ENCODE peak calls at places on chromosomes 1 and 21, in eight cellular contexts. One of them, this sample, is unnamed.

GRCh38 chr1:14596591-14596990 is 1.9 kb upstream of the KAZN start:
- DNase-seq in CD4-positive, CD25-positive, alpha-beta regulatory T cell: no peak
- DNase-seq in tibial artery: no peak
- DNase-seq in naive thymus-derived CD4-positive, alpha-beta T cell: no peak
- DNase-seq in aorta: no peak
- DNase-seq in HepG2: no peak
- DNase-seq in esophagus muscularis mucosa: no peak
- DNase-seq in uterus: no peak
- DNase-seq in this sample: no peak

GRCh38 chr1:119040489-119040888 is 52.3 kb upstream of the TBX15 start:
- DNase-seq in aorta: no peak
- DNase-seq in tibial artery: no peak
- DNase-seq in uterus: no peak
- DNase-seq in HepG2: no peak
- DNase-seq in naive thymus-derived CD4-positive, alpha-beta T cell: no peak
- DNase-seq in CD4-positive, CD25-positive, alpha-beta regulatory T cell: no peak
- DNase-seq in esophagus muscularis mucosa: no peak
- DNase-seq in this sample: no peak

GRCh38 chr1:72186733-72187307 is 95.5 kb downstream of the NEGR1 start:
- DNase-seq in HepG2: peak; percentile 1
- DNase-seq in CD4-positive, CD25-positive, alpha-beta regulatory T cell: no peak
- DNase-seq in uterus: no peak
- DNase-seq in aorta: no peak
- DNase-seq in naive thymus-derived CD4-positive, alpha-beta T cell: no peak
- DNase-seq in tibial artery: no peak
- DNase-seq in esophagus muscularis mucosa: no peak
- DNase-seq in this sample: no peak

GRCh38 chr1:52919720-52920199 is 1.8 kb downstream of the ECHDC2 start:
- DNase-seq in aorta: no peak
- DNase-seq in naive thymus-derived CD4-positive, alpha-beta T cell: no peak
- DNase-seq in tibial artery: no peak
- DNase-seq in uterus: no peak
- DNase-seq in CD4-positive, CD25-positive, alpha-beta regulatory T cell: no peak
- DNase-seq in HepG2: no peak
- DNase-seq in esophagus muscularis mucosa: no peak
- DNase-seq in this sample: no peak

GRCh38 chr1:234980224-234980656 is 148.4 kb downstream of the TOMM20 start:
- DNase-seq in CD4-positive, CD25-positive, alpha-beta regulatory T cell: no peak
- DNase-seq in tibial artery: no peak
- DNase-seq in naive thymus-derived CD4-positive, alpha-beta T cell: no peak
- DNase-seq in esophagus muscularis mucosa: no peak
- DNase-seq in aorta: no peak
- DNase-seq in HepG2: no peak
- DNase-seq in uterus: no peak
- DNase-seq in this sample: no peak

GRCh38 chr1:228206582-228207351 is 1.1 kb upstream of the OBSCN start:
- DNase-seq in naive thymus-derived CD4-positive, alpha-beta T cell: no peak
- DNase-seq in esophagus muscularis mucosa: no peak
- DNase-seq in HepG2: no peak
- DNase-seq in uterus: no peak
- DNase-seq in aorta: no peak
- DNase-seq in tibial artery: no peak
- DNase-seq in CD4-positive, CD25-positive, alpha-beta regulatory T cell: no peak
- DNase-seq in this sample: no peak

GRCh38 chr1:171480035-171480434 is 5.3 kb upstream of the PRRC2C start:
- DNase-seq in uterus: no peak
- DNase-seq in naive thymus-derived CD4-positive, alpha-beta T cell: no peak
- DNase-seq in HepG2: no peak
- DNase-seq in esophagus muscularis mucosa: no peak
- DNase-seq in tibial artery: no peak
- DNase-seq in CD4-positive, CD25-positive, alpha-beta regulatory T cell: no peak
- DNase-seq in aorta: no peak
- DNase-seq in this sample: no peak

GRCh38 chr1:70934197-70934961 is 113.2 kb downstream of the PTGER3 start:
- DNase-seq in CD4-positive, CD25-positive, alpha-beta regulatory T cell: no peak
- DNase-seq in uterus: no peak
- DNase-seq in tibial artery: no peak
- DNase-seq in naive thymus-derived CD4-positive, alpha-beta T cell: no peak
- DNase-seq in aorta: no peak
- DNase-seq in esophagus muscularis mucosa: no peak
- DNase-seq in HepG2: no peak
- DNase-seq in this sample: no peak

GRCh38 chr1:236370397-236370796 is 23.7 kb upstream of the EDARADD start:
- DNase-seq in tibial artery: no peak
- DNase-seq in CD4-positive, CD25-positive, alpha-beta regulatory T cell: no peak
- DNase-seq in esophagus muscularis mucosa: no peak
- DNase-seq in HepG2: no peak
- DNase-seq in naive thymus-derived CD4-positive, alpha-beta T cell: no peak
- DNase-seq in uterus: no peak
- DNase-seq in aorta: no peak
- DNase-seq in this sample: no peak

GRCh38 chr1:41396084-41396483 is 34.9 kb downstream of the FOXO6 start:
- DNase-seq in uterus: no peak
- DNase-seq in naive thymus-derived CD4-positive, alpha-beta T cell: no peak
- DNase-seq in CD4-positive, CD25-positive, alpha-beta regulatory T cell: no peak
- DNase-seq in esophagus muscularis mucosa: no peak
- DNase-seq in tibial artery: no peak
- DNase-seq in HepG2: no peak
- DNase-seq in aorta: no peak
- DNase-seq in this sample: no peak

GRCh38 chr21:42618713-42619112 is 34.7 kb upstream of the PDE9A start:
- DNase-seq in HepG2: no peak
- DNase-seq in tibial artery: no peak
- DNase-seq in naive thymus-derived CD4-positive, alpha-beta T cell: no peak
- DNase-seq in uterus: no peak
- DNase-seq in CD4-positive, CD25-positive, alpha-beta regulatory T cell: no peak
- DNase-seq in esophagus muscularis mucosa: no peak
- DNase-seq in aorta: no peak
- DNase-seq in this sample: no peak

GRCh38 chr1:221739018-221739676 is 2.7 kb downstream of the DUSP10 start:
- DNase-seq in CD4-positive, CD25-positive, alpha-beta regulatory T cell: no peak
- DNase-seq in HepG2: no peak
- DNase-seq in uterus: no peak
- DNase-seq in tibial artery: no peak
- DNase-seq in naive thymus-derived CD4-positive, alpha-beta T cell: no peak
- DNase-seq in aorta: no peak
- DNase-seq in esophagus muscularis mucosa: no peak
- DNase-seq in this sample: no peak

GRCh38 chr21:17775431-17776126 is 43.6 kb downstream of the C21orf91 start:
- DNase-seq in naive thymus-derived CD4-positive, alpha-beta T cell: no peak
- DNase-seq in HepG2: peak; percentile 22
- DNase-seq in uterus: no peak
- DNase-seq in tibial artery: no peak
- DNase-seq in CD4-positive, CD25-positive, alpha-beta regulatory T cell: peak; percentile 58
- DNase-seq in esophagus muscularis mucosa: no peak
- DNase-seq in aorta: no peak
- DNase-seq in this sample: no peak

GRCh38 chr21:28334407-28334806 is 658.3 kb downstream of the LTN1 start:
- DNase-seq in HepG2: no peak
- DNase-seq in tibial artery: no peak
- DNase-seq in uterus: no peak
- DNase-seq in naive thymus-derived CD4-positive, alpha-beta T cell: no peak
- DNase-seq in esophagus muscularis mucosa: no peak
- DNase-seq in CD4-positive, CD25-positive, alpha-beta regulatory T cell: no peak
- DNase-seq in aorta: no peak
- DNase-seq in this sample: no peak

GRCh38 chr1:206537141-206537540 is 29.8 kb downstream of the RASSF5 start:
- DNase-seq in HepG2: no peak
- DNase-seq in CD4-positive, CD25-positive, alpha-beta regulatory T cell: no peak
- DNase-seq in esophagus muscularis mucosa: no peak
- DNase-seq in naive thymus-derived CD4-positive, alpha-beta T cell: no peak
- DNase-seq in aorta: no peak
- DNase-seq in uterus: no peak
- DNase-seq in tibial artery: no peak
- DNase-seq in this sample: no peak

GRCh38 chr1:7552402-7552801 is 218.7 kb upstream of the VAMP3 start:
- DNase-seq in uterus: peak; percentile 33
- DNase-seq in HepG2: no peak
- DNase-seq in esophagus muscularis mucosa: no peak
- DNase-seq in aorta: no peak
- DNase-seq in tibial artery: no peak
- DNase-seq in CD4-positive, CD25-positive, alpha-beta regulatory T cell: no peak
- DNase-seq in naive thymus-derived CD4-positive, alpha-beta T cell: no peak
- DNase-seq in this sample: no peak

GRCh38 chr1:155272466-155273133 is 704 bp downstream of the CLK2 start:
- DNase-seq in tibial artery: no peak
- DNase-seq in HepG2: peak; percentile 42
- DNase-seq in aorta: no peak
- DNase-seq in esophagus muscularis mucosa: no peak
- DNase-seq in naive thymus-derived CD4-positive, alpha-beta T cell: no peak
- DNase-seq in uterus: no peak
- DNase-seq in CD4-positive, CD25-positive, alpha-beta regulatory T cell: no peak
- DNase-seq in this sample: no peak

GRCh38 chr1:205317311-205317917 is 4.1 kb downstream of the NUAK2 start:
- DNase-seq in uterus: peak; percentile 39
- DNase-seq in CD4-positive, CD25-positive, alpha-beta regulatory T cell: no peak
- DNase-seq in tibial artery: no peak
- DNase-seq in HepG2: peak; percentile 59
- DNase-seq in naive thymus-derived CD4-positive, alpha-beta T cell: no peak
- DNase-seq in aorta: peak; percentile 61
- DNase-seq in esophagus muscularis mucosa: no peak
- DNase-seq in this sample: no peak

GRCh38 chr1:17244826-17245740 is 3.8 kb upstream of the PADI3 start:
- DNase-seq in tibial artery: no peak
- DNase-seq in CD4-positive, CD25-positive, alpha-beta regulatory T cell: no peak
- DNase-seq in aorta: no peak
- DNase-seq in HepG2: no peak
- DNase-seq in uterus: no peak
- DNase-seq in naive thymus-derived CD4-positive, alpha-beta T cell: no peak
- DNase-seq in esophagus muscularis mucosa: no peak
- DNase-seq in this sample: no peak

GRCh38 chr1:232704694-232705680 is 75.1 kb upstream of the SIPA1L2 start:
- DNase-seq in CD4-positive, CD25-positive, alpha-beta regulatory T cell: no peak
- DNase-seq in aorta: no peak
- DNase-seq in uterus: peak; percentile 67
- DNase-seq in tibial artery: peak; percentile 79
- DNase-seq in HepG2: peak; percentile 13
- DNase-seq in esophagus muscularis mucosa: no peak
- DNase-seq in naive thymus-derived CD4-positive, alpha-beta T cell: no peak
- DNase-seq in this sample: peak; percentile 69

GRCh38 chr1:159187647-159188374 is 16.4 kb downstream of the CADM3 start:
- DNase-seq in aorta: no peak
- DNase-seq in naive thymus-derived CD4-positive, alpha-beta T cell: no peak
- DNase-seq in HepG2: no peak
- DNase-seq in esophagus muscularis mucosa: no peak
- DNase-seq in tibial artery: no peak
- DNase-seq in CD4-positive, CD25-positive, alpha-beta regulatory T cell: no peak
- DNase-seq in uterus: no peak
- DNase-seq in this sample: no peak
- H3K4me3 ChIP-seq in aorta: no peak overlapping the region
- H3K4me3 ChIP-seq in naive thymus-derived CD4-positive, alpha-beta T cell: no peak overlapping the region
- H3K4me3 ChIP-seq in HepG2: no peak overlapping the region
- H3K4me3 ChIP-seq in esophagus muscularis mucosa: peak overlapping the region; percentile 56
- H3K4me3 ChIP-seq in tibial artery: peak overlapping the region; percentile 28
- H3K4me3 ChIP-seq in CD4-positive, CD25-positive, alpha-beta regulatory T cell: no peak overlapping the region
- H3K4me3 ChIP-seq in uterus: peak overlapping the region; percentile 16
- H3K4me3 ChIP-seq in this sample: no peak overlapping the region

GRCh38 chr1:226397955-226398636 is 9.8 kb downstream of the PARP1 start:
- DNase-seq in HepG2: no peak
- DNase-seq in tibial artery: no peak
- DNase-seq in aorta: no peak
- DNase-seq in naive thymus-derived CD4-positive, alpha-beta T cell: no peak
- DNase-seq in uterus: no peak
- DNase-seq in CD4-positive, CD25-positive, alpha-beta regulatory T cell: no peak
- DNase-seq in esophagus muscularis mucosa: no peak
- DNase-seq in this sample: no peak
- H3K36me3 ChIP-seq in HepG2: peaks cover 52% of the 10 kb centered on the region
- H3K36me3 ChIP-seq in tibial artery: peaks cover 58% of the 10 kb centered on the region
- H3K36me3 ChIP-seq in aorta: peaks cover 8% of the 10 kb centered on the region
- H3K36me3 ChIP-seq in naive thymus-derived CD4-positive, alpha-beta T cell: peaks cover 20% of the 10 kb centered on the region
- H3K36me3 ChIP-seq in uterus: no peaks in the 10 kb centered on the region
- H3K36me3 ChIP-seq in CD4-positive, CD25-positive, alpha-beta regulatory T cell: peaks cover 79% of the 10 kb centered on the region
- H3K36me3 ChIP-seq in esophagus muscularis mucosa: peaks cover 28% of the 10 kb centered on the region
- H3K36me3 ChIP-seq in this sample: peaks cover 9% of the 10 kb centered on the region

GRCh38 chr1:39205102-39205780 is 746 bp downstream of the MACF1 start:
- DNase-seq in esophagus muscularis mucosa: peak; percentile 94
- DNase-seq in HepG2: no peak
- DNase-seq in tibial artery: peak; percentile 67
- DNase-seq in naive thymus-derived CD4-positive, alpha-beta T cell: peak; percentile 35
- DNase-seq in aorta: peak; percentile 74
- DNase-seq in CD4-positive, CD25-positive, alpha-beta regulatory T cell: peak; percentile 25
- DNase-seq in uterus: peak; percentile 43
- DNase-seq in this sample: peak; percentile 57
- H3K4me3 ChIP-seq in esophagus muscularis mucosa: peak overlapping the region; percentile 54
- H3K4me3 ChIP-seq in HepG2: no peak overlapping the region
- H3K4me3 ChIP-seq in tibial artery: peak overlapping the region; percentile 50
- H3K4me3 ChIP-seq in naive thymus-derived CD4-positive, alpha-beta T cell: peak overlapping the region; percentile 61
- H3K4me3 ChIP-seq in aorta: peak overlapping the region; percentile 62
- H3K4me3 ChIP-seq in CD4-positive, CD25-positive, alpha-beta regulatory T cell: peak overlapping the region; percentile 93
- H3K4me3 ChIP-seq in uterus: peak overlapping the region; percentile 46
- H3K4me3 ChIP-seq in this sample: peak overlapping the region; percentile 40

DNA sequence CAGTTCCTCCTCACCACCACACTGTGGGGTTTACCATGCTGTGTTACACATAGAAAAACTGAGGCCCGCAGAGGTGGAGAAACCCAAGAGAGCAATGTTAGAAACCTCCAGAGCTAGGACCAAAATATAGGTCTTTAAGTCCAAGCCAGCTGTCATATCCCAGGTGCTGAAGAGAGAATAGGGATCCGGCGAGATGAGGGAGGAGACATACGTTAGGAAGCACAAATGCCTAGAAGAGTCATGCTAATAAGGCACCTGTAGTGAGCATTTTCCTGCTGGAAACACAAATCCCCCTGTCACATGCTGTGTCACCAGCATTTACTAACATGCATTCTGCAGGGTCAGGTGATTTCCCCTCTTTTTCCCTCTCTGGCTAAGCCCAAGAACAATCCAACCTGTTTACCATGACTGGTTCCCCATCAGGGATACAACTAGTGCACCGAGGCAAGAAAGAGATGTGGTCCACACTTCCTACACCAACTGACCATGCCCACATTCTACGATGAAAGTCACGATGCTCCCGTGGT is 168.6 kb upstream of the CAMK1G start:
- DNase-seq in CD4-positive, CD25-positive, alpha-beta regulatory T cell: no peak
- DNase-seq in uterus: no peak
- DNase-seq in aorta: no peak
- DNase-seq in esophagus muscularis mucosa: no peak
- DNase-seq in naive thymus-derived CD4-positive, alpha-beta T cell: no peak
- DNase-seq in HepG2: no peak
- DNase-seq in tibial artery: no peak
- DNase-seq in this sample: no peak
- H3K36me3 ChIP-seq in CD4-positive, CD25-positive, alpha-beta regulatory T cell: no peaks in the 10 kb centered on the region
- H3K36me3 ChIP-seq in uterus: no peaks in the 10 kb centered on the region
- H3K36me3 ChIP-seq in aorta: no peaks in the 10 kb centered on the region
- H3K36me3 ChIP-seq in esophagus muscularis mucosa: no peaks in the 10 kb centered on the region
- H3K36me3 ChIP-seq in naive thymus-derived CD4-positive, alpha-beta T cell: no peaks in the 10 kb centered on the region
- H3K36me3 ChIP-seq in HepG2: no peaks in the 10 kb centered on the region
- H3K36me3 ChIP-seq in tibial artery: no peaks in the 10 kb centered on the region
- H3K36me3 ChIP-seq in this sample: no peaks in the 10 kb centered on the region

GRCh38 chr1:94092210-94092613 is 28.7 kb downstream of the ABCA4 start:
- DNase-seq in aorta: no peak
- DNase-seq in tibial artery: peak; percentile 37
- DNase-seq in CD4-positive, CD25-positive, alpha-beta regulatory T cell: no peak
- DNase-seq in uterus: no peak
- DNase-seq in HepG2: no peak
- DNase-seq in naive thymus-derived CD4-positive, alpha-beta T cell: peak; percentile 8
- DNase-seq in esophagus muscularis mucosa: no peak
- DNase-seq in this sample: no peak
- H3K4me3 ChIP-seq in aorta: no peak overlapping the region
- H3K4me3 ChIP-seq in tibial artery: no peak overlapping the region
- H3K4me3 ChIP-seq in CD4-positive, CD25-positive, alpha-beta regulatory T cell: no peak overlapping the region
- H3K4me3 ChIP-seq in uterus: no peak overlapping the region
- H3K4me3 ChIP-seq in HepG2: no peak overlapping the region
- H3K4me3 ChIP-seq in naive thymus-derived CD4-positive, alpha-beta T cell: no peak overlapping the region
- H3K4me3 ChIP-seq in esophagus muscularis mucosa: no peak overlapping the region
- H3K4me3 ChIP-seq in this sample: no peak overlapping the region

GRCh38 chr1:174956086-174956485 is 43.7 kb upstream of the CACYBP start:
- DNase-seq in aorta: no peak
- DNase-seq in HepG2: no peak
- DNase-seq in esophagus muscularis mucosa: no peak
- DNase-seq in naive thymus-derived CD4-positive, alpha-beta T cell: no peak
- DNase-seq in tibial artery: no peak
- DNase-seq in CD4-positive, CD25-positive, alpha-beta regulatory T cell: no peak
- DNase-seq in uterus: no peak
- DNase-seq in this sample: no peak
- H3K36me3 ChIP-seq in aorta: no peaks in the 10 kb centered on the region
- H3K36me3 ChIP-seq in HepG2: no peaks in the 10 kb centered on the region
- H3K36me3 ChIP-seq in esophagus muscularis mucosa: no peaks in the 10 kb centered on the region
- H3K36me3 ChIP-seq in naive thymus-derived CD4-positive, alpha-beta T cell: no peaks in the 10 kb centered on the region
- H3K36me3 ChIP-seq in tibial artery: no peaks in the 10 kb centered on the region
- H3K36me3 ChIP-seq in CD4-positive, CD25-positive, alpha-beta regulatory T cell: peaks cover 6% of the 10 kb centered on the region
- H3K36me3 ChIP-seq in uterus: no peaks in the 10 kb centered on the region
- H3K36me3 ChIP-seq in this sample: no peaks in the 10 kb centered on the region

This sample was measured in BJ.